ENCODE peak calls at places on chromosomes 5 and 9, in nine cellular contexts. Z is HCEC 1CT; T is T-helper 1 cell; C is activated CD8-positive, alpha-beta memory T cell treated with anti-CD3 and anti-CD28 coated beads for 24 hours; M is mucosa of descending colon; W is PC-3; Y is fibroblast of lung; H is activated T-cell treated with anti-CD3 and anti-CD28 coated beads, Interleukin-2, amount 50 U/mL, for 72 hours; N is effector memory CD4-positive, alpha-beta T cell. S is an unnamed sample.

GRCh38 chr9:126158591-126159519 is 167.8 kb upstream of the MVB12B start:
- DNase-seq in Z (no peak), T (no peak), C (peak; percentile 32), M (no peak), W (no peak), Y (no peak), H (no peak), N (no peak), S (no peak)

GRCh38 chr5:109399092-109399759 is 10.5 kb downstream of the PJA2 start:
- DNase-seq in Z (no peak), T (no peak), C (no peak), M (no peak), W (no peak), Y (peak; percentile 11), H (no peak), N (no peak), S (no peak)

GRCh38 chr5:117568622-117569021 is 994.0 kb upstream of the SEMA6A start:
- DNase-seq in Z (no peak), T (no peak), C (no peak), M (no peak), W (no peak), Y (no peak), H (no peak), N (no peak), S (no peak)

GRCh38 chr9:98798254-98798653 is 1.9 kb upstream of the ANKS6 start:
- DNase-seq in Z (no peak), T (no peak), C (no peak), M (no peak), W (no peak), Y (no peak), H (no peak), N (no peak), S (no peak)

GRCh38 chr9:131673531-131673930 is 66.3 kb downstream of the RAPGEF1 start:
- DNase-seq in Z (no peak), T (no peak), C (no peak), M (no peak), W (no peak), Y (no peak), H (no peak), N (no peak), S (no peak)

GRCh38 chr5:124747770-124748686 is 1.6 kb upstream of the ZNF608 start:
- DNase-seq in Z (peak; percentile 36), T (no peak), C (no peak), M (no peak), W (peak; percentile 21), Y (peak; percentile 60), H (no peak), N (no peak), S (no peak)

GRCh38 chr5:67792891-67793290 is 422.7 kb upstream of the PIK3R1 start:
- DNase-seq in Z (no peak), T (no peak), C (no peak), M (no peak), W (no peak), Y (no peak), H (no peak), N (no peak), S (no peak)

GRCh38 chr9:110130791-110131416 is 77.1 kb downstream of the C9orf152 start:
- DNase-seq in Z (no peak), T (no peak), C (no peak), M (no peak), W (no peak), Y (no peak), H (no peak), N (no peak), S (no peak)

GRCh38 chr5:88677943-88678779 is 204.8 kb downstream of the MEF2C start:
- DNase-seq in Z (no peak), T (no peak), C (no peak), M (no peak), W (no peak), Y (no peak), H (no peak), N (no peak), S (no peak)

GRCh38 chr5:146059349-146060220 is 45.8 kb downstream of the PLAC8L1 start:
- DNase-seq in Z (no peak), T (no peak), C (no peak), M (no peak), W (no peak), Y (no peak), H (no peak), N (no peak), S (no peak)

GRCh38 chr9:77793909-77794308 is 145.8 kb upstream of the GNA14 start:
- DNase-seq in Z (peak; percentile 53), T (no peak), C (no peak), M (no peak), W (peak; percentile 62), Y (peak; percentile 51), H (no peak), N (no peak), S (no peak)

GRCh38 chr9:90966475-90967150 is 165.0 kb downstream of the SYK start:
- DNase-seq in Z (peak; percentile 30), T (no peak), C (no peak), M (no peak), W (peak; percentile 42), Y (peak; percentile 44), H (peak; percentile 56), N (no peak), S (peak; percentile 28)

GRCh38 chr5:39117401-39117800 is 43.2 kb upstream of the RICTOR start:
- DNase-seq in Z (peak; percentile 25), T (no peak), C (no peak), M (no peak), W (peak; percentile 85), Y (no peak), H (no peak), N (no peak), S (no peak)

GRCh38 chr9:90420211-90420610 is 222.4 kb downstream of the DIRAS2 start:
- DNase-seq in Z (no peak), T (no peak), C (no peak), M (no peak), W (no peak), Y (no peak), H (no peak), N (no peak), S (no peak)

GRCh38 chr5:16842916-16843315 is 93.2 kb downstream of the MYO10 start:
- DNase-seq in Z (no peak), T (no peak), C (no peak), M (no peak), W (no peak), Y (peak; percentile 56), H (no peak), N (no peak), S (no peak)

GRCh38 chr9:112218908-112219307 is 43.8 kb upstream of the SUSD1 start:
- DNase-seq in Z (no peak), T (no peak), C (no peak), M (no peak), W (no peak), Y (no peak), H (peak; percentile 25), N (no peak), S (no peak)

GRCh38 chr5:66171349-66172344 is 27.5 kb downstream of the SREK1 start:
- DNase-seq in Z (peak; percentile 65), T (peak; percentile 13), C (no peak), M (no peak), W (peak; percentile 46), Y (peak; percentile 69), H (peak; percentile 25), N (peak; percentile 17), S (no peak)

GRCh38 chr5:74105126-74105780 is 479.3 kb downstream of the ARHGEF28 start:
- DNase-seq in Z (no peak), T (no peak), C (no peak), M (no peak), W (no peak), Y (no peak), H (no peak), N (no peak), S (no peak)

GRCh38 chr5:156432830-156433105 is 105.8 kb downstream of the SGCD start:
- DNase-seq in Z (no peak), T (no peak), C (no peak), M (no peak), W (no peak), Y (no peak), H (no peak), N (no peak), S (no peak)

GRCh38 chr5:41856644-41857491 is 13.4 kb downstream of the OXCT1 start:
- DNase-seq in Z (peak; percentile 53), T (no peak), C (no peak), M (no peak), W (peak; percentile 93), Y (peak; percentile 83), H (peak; percentile 68), N (peak; percentile 12), S (peak; percentile 28)

GRCh38 chr9:91089405-91090131 is 272.1 kb downstream of the AUH start:
- DNase-seq in Z (peak; percentile 68), T (no peak), C (no peak), M (no peak), W (peak; percentile 64), Y (peak; percentile 83), H (peak; percentile 36), N (no peak), S (no peak)

GRCh38 chr5:4700886-4701285 is 439.2 kb upstream of the ADAMTS16 start:
- DNase-seq in Z (no peak), T (no peak), C (no peak), M (no peak), W (no peak), Y (no peak), H (no peak), N (no peak), S (no peak)

GRCh38 chr5:127572930-127573329 is 55.5 kb downstream of the PRRC1 start:
- DNase-seq in Z (no peak), T (no peak), C (no peak), M (no peak), W (peak; percentile 28), Y (no peak), H (no peak), N (no peak), S (no peak)

GRCh38 chr5:3139596-3139995 is 388.1 kb upstream of the IRX2 start:
- DNase-seq in Z (no peak), T (no peak), C (no peak), M (no peak), W (no peak), Y (no peak), H (no peak), N (no peak), S (no peak)

GRCh38 chr5:57334475-57334874 is 148.1 kb downstream of the ACTBL2 start:
- DNase-seq in Z (peak; percentile 3), T (no peak), C (no peak), M (no peak), W (no peak), Y (no peak), H (no peak), N (no peak), S (no peak)